ENCODE peak calls at places on chromosome 17, in five cellular contexts. One of them, this sample, is unnamed.

GRCh38 chr17:65008877-65009276 is 47.7 kb downstream of the GNA13 start:
- DNase-seq in K562: no peak
- DNase-seq in colonic mucosa: no peak
- DNase-seq in naive thymus-derived CD4-positive, alpha-beta T cell: no peak
- DNase-seq in skeletal muscle cell: no peak
- DNase-seq in this sample: no peak

GRCh38 chr17:50033316-50033715 is 22.6 kb upstream of the ITGA3 start:
- DNase-seq in K562: no peak
- DNase-seq in naive thymus-derived CD4-positive, alpha-beta T cell: no peak
- DNase-seq in skeletal muscle cell: no peak
- DNase-seq in colonic mucosa: no peak
- DNase-seq in this sample: no peak

GRCh38 chr17:1197781-1198490 is 18.2 kb upstream of the ABR start:
- DNase-seq in naive thymus-derived CD4-positive, alpha-beta T cell: peak; percentile 51
- DNase-seq in colonic mucosa: peak; percentile 71
- DNase-seq in K562: no peak
- DNase-seq in skeletal muscle cell: peak; percentile 56
- DNase-seq in this sample: no peak

GRCh38 chr17:74116087-74116717 is 87.3 kb upstream of the RPL38 start:
- DNase-seq in skeletal muscle cell: no peak
- DNase-seq in naive thymus-derived CD4-positive, alpha-beta T cell: no peak
- DNase-seq in K562: no peak
- DNase-seq in colonic mucosa: no peak
- DNase-seq in this sample: no peak

GRCh38 chr17:32445075-32445427 is 741 bp downstream of the PSMD11 start:
- DNase-seq in colonic mucosa: peak; percentile 52
- DNase-seq in naive thymus-derived CD4-positive, alpha-beta T cell: no peak
- DNase-seq in K562: peak; percentile 31
- DNase-seq in skeletal muscle cell: no peak
- DNase-seq in this sample: no peak

GRCh38 chr17:7001562-7001961 is 5.7 kb downstream of the ALOX12 start:
- DNase-seq in K562: no peak
- DNase-seq in colonic mucosa: no peak
- DNase-seq in skeletal muscle cell: no peak
- DNase-seq in naive thymus-derived CD4-positive, alpha-beta T cell: peak; percentile 26
- DNase-seq in this sample: no peak

GRCh38 chr17:13244511-13244910 is 226.7 kb upstream of the ELAC2 start:
- DNase-seq in K562: no peak
- DNase-seq in skeletal muscle cell: peak; percentile 30
- DNase-seq in colonic mucosa: no peak
- DNase-seq in naive thymus-derived CD4-positive, alpha-beta T cell: no peak
- DNase-seq in this sample: no peak

GRCh38 chr17:29111816-29112499 is 68.2 kb downstream of the MYO18A start:
- DNase-seq in skeletal muscle cell: no peak
- DNase-seq in naive thymus-derived CD4-positive, alpha-beta T cell: peak; percentile 73
- DNase-seq in colonic mucosa: peak; percentile 73
- DNase-seq in K562: peak; percentile 71
- DNase-seq in this sample: no peak

GRCh38 chr17:17221329-17221728 is 15.2 kb upstream of the PLD6 start:
- DNase-seq in K562: no peak
- DNase-seq in naive thymus-derived CD4-positive, alpha-beta T cell: no peak
- DNase-seq in colonic mucosa: no peak
- DNase-seq in skeletal muscle cell: no peak
- DNase-seq in this sample: no peak

GRCh38 chr17:71741836-71742235 is 379.0 kb upstream of the SOX9 start:
- DNase-seq in skeletal muscle cell: no peak
- DNase-seq in K562: no peak
- DNase-seq in naive thymus-derived CD4-positive, alpha-beta T cell: no peak
- DNase-seq in colonic mucosa: no peak
- DNase-seq in this sample: no peak

GRCh38 chr17:45440161-45440859 is 7.6 kb upstream of the ARHGAP27 start:
- DNase-seq in K562: peak; percentile 18
- DNase-seq in skeletal muscle cell: no peak
- DNase-seq in naive thymus-derived CD4-positive, alpha-beta T cell: no peak
- DNase-seq in colonic mucosa: no peak
- DNase-seq in this sample: no peak

GRCh38 chr17:83115832-83116231 is 36.4 kb downstream of the METRNL start:
- DNase-seq in naive thymus-derived CD4-positive, alpha-beta T cell: no peak
- DNase-seq in K562: no peak
- DNase-seq in colonic mucosa: no peak
- DNase-seq in skeletal muscle cell: no peak
- DNase-seq in this sample: no peak

GRCh38 chr17:41415833-41416335 is 8.5 kb downstream of the KRT37 start:
- DNase-seq in colonic mucosa: no peak
- DNase-seq in skeletal muscle cell: no peak
- DNase-seq in K562: no peak
- DNase-seq in naive thymus-derived CD4-positive, alpha-beta T cell: no peak
- DNase-seq in this sample: peak; percentile 41

GRCh38 chr17:43389022-43389947 is 9.5 kb upstream of the ARL4D start:
- DNase-seq in K562: peak; percentile 40
- DNase-seq in colonic mucosa: peak; percentile 90
- DNase-seq in naive thymus-derived CD4-positive, alpha-beta T cell: peak; percentile 82
- DNase-seq in skeletal muscle cell: peak; percentile 51
- DNase-seq in this sample: no peak

GRCh38 chr17:31561469-31562412 is 170.3 kb downstream of the RAB11FIP4 start:
- DNase-seq in skeletal muscle cell: no peak
- DNase-seq in colonic mucosa: peak; percentile 60
- DNase-seq in K562: no peak
- DNase-seq in naive thymus-derived CD4-positive, alpha-beta T cell: no peak
- DNase-seq in this sample: no peak

GRCh38 chr17:76695059-76695892 is 15.5 kb downstream of the MXRA7 start:
- DNase-seq in skeletal muscle cell: no peak
- DNase-seq in K562: no peak
- DNase-seq in colonic mucosa: no peak
- DNase-seq in naive thymus-derived CD4-positive, alpha-beta T cell: no peak
- DNase-seq in this sample: no peak

GRCh38 chr17:41486809-41487530 is 2.7 kb downstream of the KRT36 start:
- DNase-seq in skeletal muscle cell: no peak
- DNase-seq in naive thymus-derived CD4-positive, alpha-beta T cell: no peak
- DNase-seq in colonic mucosa: peak; percentile 74
- DNase-seq in K562: peak; percentile 86
- DNase-seq in this sample: no peak

GRCh38 chr17:66959641-66960375 is 4.7 kb upstream of the CACNG4 start:
- DNase-seq in skeletal muscle cell: no peak
- DNase-seq in colonic mucosa: no peak
- DNase-seq in K562: no peak
- DNase-seq in naive thymus-derived CD4-positive, alpha-beta T cell: no peak
- DNase-seq in this sample: no peak

GRCh38 chr17:72455562-72455961 is 334.7 kb downstream of the SOX9 start:
- DNase-seq in naive thymus-derived CD4-positive, alpha-beta T cell: no peak
- DNase-seq in skeletal muscle cell: no peak
- DNase-seq in K562: no peak
- DNase-seq in colonic mucosa: no peak
- DNase-seq in this sample: no peak

GRCh38 chr17:66661411-66661843 is 173.5 kb upstream of the CACNG5 start:
- DNase-seq in skeletal muscle cell: peak; percentile 17
- DNase-seq in colonic mucosa: no peak
- DNase-seq in K562: peak; percentile 32
- DNase-seq in naive thymus-derived CD4-positive, alpha-beta T cell: no peak
- DNase-seq in this sample: no peak

GRCh38 chr17:72479113-72479512 is 358.3 kb downstream of the SOX9 start:
- DNase-seq in colonic mucosa: no peak
- DNase-seq in naive thymus-derived CD4-positive, alpha-beta T cell: no peak
- DNase-seq in skeletal muscle cell: no peak
- DNase-seq in K562: no peak
- DNase-seq in this sample: no peak

GRCh38 chr17:46978489-46979022 is 497 bp downstream of the RPRML start:
- DNase-seq in skeletal muscle cell: no peak
- DNase-seq in colonic mucosa: no peak
- DNase-seq in K562: peak; percentile 63
- DNase-seq in naive thymus-derived CD4-positive, alpha-beta T cell: no peak
- DNase-seq in this sample: no peak

GRCh38 chr17:17227608-17228520 is 9.1 kb downstream of the FLCN start:
- DNase-seq in naive thymus-derived CD4-positive, alpha-beta T cell: no peak
- DNase-seq in skeletal muscle cell: no peak
- DNase-seq in K562: no peak
- DNase-seq in colonic mucosa: no peak
- DNase-seq in this sample: no peak